ENCODE peak calls at places on chromosomes 16 and 17, in six cellular contexts. G is endothelial cell of umbilical vein; D is CD8-positive, alpha-beta T cell; I is right lobe of liver; M is left ventricle myocardium inferior; P is heart right ventricle. K is an unnamed sample.

GRCh38 chr16:79589495-79590134 is 10.9 kb downstream of the MAF start:
- DNase-seq in I (no peak), M (peak; percentile 22), G (no peak), P (peak; percentile 17), D (no peak), K (no peak)

GRCh38 chr16:85309656-85310587 is 197.7 kb upstream of the CIBAR2 start:
- DNase-seq in D (peak; percentile 41), M (peak; percentile 48), I (no peak), G (no peak), P (peak; percentile 52), K (peak; percentile 87)

GRCh38 chr17:81309859-81310839 is 15.0 kb upstream of the SLC38A10 start:
- DNase-seq in D (peak; percentile 9), P (no peak), I (no peak), M (no peak), G (no peak), K (no peak)

GRCh38 chr16:77169650-77170236 is 21.2 kb upstream of the MON1B start:
- DNase-seq in I (no peak), D (no peak), P (no peak), G (peak; percentile 36), M (no peak), K (peak; percentile 43)

GRCh38 chr17:19411641-19412040 is 609 bp downstream of the RNF112 start:
- DNase-seq in G (no peak), D (no peak), M (no peak), I (no peak), P (no peak), K (peak; percentile 46)

GRCh38 chr17:39607851-39608130 is at the start of gene NEUROD2:
- DNase-seq in D (no peak), I (no peak), G (no peak), P (no peak), M (no peak), K (no peak)

GRCh38 chr17:56373981-56374380 is 219.5 kb upstream of the NOG start:
- DNase-seq in M (no peak), P (no peak), D (no peak), G (no peak), I (no peak), K (no peak)

GRCh38 chr17:8375738-8376259 is 705 bp downstream of the KRABD2 start:
- DNase-seq in P (no peak), G (no peak), I (no peak), D (no peak), M (no peak), K (no peak)

GRCh38 chr17:30393491-30393890 is 14.8 kb downstream of the CPD start:
- DNase-seq in D (no peak), I (no peak), P (no peak), G (no peak), M (no peak), K (no peak)

GRCh38 chr17:32739722-32740121 is 137.2 kb downstream of the MYO1D start:
- DNase-seq in M (no peak), P (no peak), I (no peak), G (no peak), D (no peak), K (no peak)

GRCh38 chr17:3965123-3965800 is 1.0 kb upstream of the ATP2A3 start:
- DNase-seq in P (peak; percentile 60), G (no peak), M (peak; percentile 59), I (peak; percentile 74), D (peak; percentile 73), K (no peak)

GRCh38 chr16:30636599-30636998 is 14.2 kb upstream of the PRR14 start:
- DNase-seq in I (no peak), G (no peak), P (no peak), M (no peak), D (no peak), K (no peak)

GRCh38 chr16:53713403-53714013 is 9.6 kb downstream of the FTO start:
- DNase-seq in P (no peak), I (no peak), M (no peak), D (no peak), G (no peak), K (no peak)

GRCh38 chr16:82414476-82414875 is 212.3 kb upstream of the CDH13 start:
- DNase-seq in I (no peak), P (no peak), G (no peak), D (no peak), M (no peak), K (no peak)

GRCh38 chr16:56263711-56264608 is 72.7 kb downstream of the GNAO1 start:
- DNase-seq in I (peak; percentile 89), G (no peak), M (peak; percentile 34), P (peak; percentile 46), D (no peak), K (peak; percentile 91)

GRCh38 chr16:19135896-19136438 is 22.2 kb downstream of the ITPRIPL2 start:
- DNase-seq in M (peak; percentile 43), G (no peak), D (no peak), P (peak; percentile 45), I (no peak), K (no peak)

GRCh38 chr16:58197314-58198012 is 443 bp downstream of the CSNK2A2 start:
- DNase-seq in G (no peak), I (no peak), P (peak; percentile 15), M (no peak), D (no peak), K (no peak)

GRCh38 chr17:40510328-40510648 is 8.9 kb upstream of the TNS4 start:
- DNase-seq in D (no peak), I (no peak), M (no peak), G (no peak), P (no peak), K (no peak)

GRCh38 chr17:81460856-81461460 is 51.6 kb downstream of the ACTG1 start:
- DNase-seq in M (peak; percentile 30), P (no peak), G (no peak), D (no peak), I (no peak), K (no peak)

GRCh38 chr17:17104494-17104893 is 62.2 kb downstream of the MPRIP start:
- DNase-seq in I (no peak), M (peak; percentile 13), P (no peak), D (no peak), G (no peak), K (peak; percentile 63)

GRCh38 chr17:45320931-45321461 is 4.2 kb upstream of the MAP3K14 start:
- DNase-seq in P (no peak), D (no peak), G (peak; percentile 89), I (no peak), M (no peak), K (no peak)

GRCh38 chr16:84150926-84151325 is 5.8 kb downstream of the DNAAF1 start:
- DNase-seq in D (no peak), I (no peak), P (no peak), G (no peak), M (no peak), K (no peak)

GRCh38 chr17:58308173-58308984 is 20.2 kb downstream of the TSPOAP1 start:
- DNase-seq in G (no peak), M (no peak), D (no peak), I (peak; percentile 58), P (no peak), K (no peak)
- TF ChIP-seq CTCF in G (peak; percentile 63), M (peak; percentile 37), D (no peak), I (no peak), P (peak; percentile 27), K (no peak)

GRCh38 chr16:676565-677297 is 1.3 kb downstream of the RHBDL1 start:
- DNase-seq in D (peak; percentile 62), I (no peak), M (no peak), P (no peak), G (no peak), K (no peak)

GRCh38 chr16:675884-676564 is 553 bp downstream of the RHBDL1 start:
- DNase-seq in I (no peak), D (no peak), M (no peak), G (no peak), P (no peak), K (no peak)

GRCh38 chr16:678858-679807 is 1.1 kb upstream of the STUB1 start:
- DNase-seq in G (peak; percentile 49), M (peak; percentile 76), I (peak; percentile 89), P (peak; percentile 82), D (peak; percentile 53), K (peak; percentile 70)

GRCh38 chr16:678209-678857 is 1.9 kb upstream of the STUB1 start:
- DNase-seq in G (no peak), M (no peak), P (no peak), D (no peak), I (peak; percentile 72), K (no peak)

DNA sequence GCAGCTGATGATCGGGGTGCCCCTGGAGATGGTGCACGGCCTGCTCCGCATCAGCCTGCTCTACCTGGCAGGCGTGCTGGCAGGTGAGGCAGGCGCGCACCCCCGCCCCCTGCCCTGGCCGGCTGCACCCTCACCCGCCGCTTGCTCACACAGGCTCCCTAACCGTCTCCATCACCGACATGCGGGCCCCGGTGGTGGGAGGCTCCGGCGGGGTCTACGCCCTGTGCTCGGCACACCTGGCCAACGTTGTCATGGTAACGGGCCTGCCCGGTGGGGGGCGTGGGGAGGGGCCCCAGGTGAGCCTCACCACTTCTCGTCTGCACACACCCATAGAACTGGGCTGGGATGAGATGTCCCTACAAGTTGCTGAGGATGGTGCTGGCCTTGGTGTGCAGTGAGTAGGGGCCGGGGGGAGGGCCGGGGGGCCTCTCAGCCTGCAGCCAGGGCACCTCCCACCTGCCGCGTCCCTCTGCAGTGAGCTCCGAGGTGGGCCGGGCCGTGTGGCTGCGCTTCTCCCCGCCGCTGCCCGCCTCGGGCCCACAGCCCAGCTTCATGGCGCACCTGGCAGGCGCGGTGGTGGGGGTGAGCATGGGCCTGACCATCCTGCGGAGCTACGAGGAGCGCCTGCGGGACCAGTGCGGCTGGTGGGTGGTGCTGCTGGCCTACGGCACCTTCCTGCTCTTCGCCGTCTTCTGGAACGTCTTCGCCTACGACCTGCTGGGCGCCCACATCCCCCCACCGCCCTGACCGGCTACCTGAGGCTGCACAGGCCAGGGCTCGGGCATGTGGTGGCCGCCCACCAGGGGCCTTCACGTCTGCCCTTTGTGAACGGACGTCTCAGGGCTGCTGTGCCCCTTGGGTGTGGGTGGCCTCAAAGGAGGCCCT is 2.1 kb downstream of the RHBDL1 start:
- DNase-seq in M (no peak), D (no peak), I (no peak), G (no peak), P (no peak), K (no peak)
- H3K4me3 ChIP-seq in M (no peak overlapping the region), D (no peak overlapping the region), I (no peak overlapping the region), G (no peak overlapping the region), P (no peak overlapping the region), K (no peak overlapping the region)

DNA sequence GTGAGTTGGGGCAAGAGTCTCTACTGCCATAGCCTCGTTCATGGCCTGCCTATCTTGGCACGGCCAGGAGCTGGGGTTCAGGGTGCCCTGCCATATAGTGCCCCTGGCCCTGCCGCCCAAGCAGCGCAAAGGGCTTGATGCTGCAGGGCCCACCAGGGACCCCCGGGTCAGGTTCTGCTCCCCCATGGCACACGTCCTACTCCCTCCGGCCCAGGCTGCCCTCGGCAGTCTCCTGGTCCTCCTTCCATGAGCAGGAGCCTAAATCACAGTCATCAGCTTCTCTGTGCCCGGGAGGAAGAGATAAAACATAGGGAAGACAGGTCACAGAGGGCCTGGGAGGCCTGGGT is 55.9 kb upstream of the MTSS2 start:
- DNase-seq in P (no peak), G (no peak), D (no peak), M (no peak), I (no peak), K (no peak)
- H3K27ac ChIP-seq in P (no peak overlapping the region), G (no peak overlapping the region), D (no peak overlapping the region), M (no peak overlapping the region), I (no peak overlapping the region), K (no peak overlapping the region)

GRCh38 chr16:6362321-6362720 is 970.3 kb upstream of the RBFOX1 start:
- DNase-seq in M (no peak), P (no peak), I (no peak), D (no peak), G (no peak), K (no peak)

GRCh38 chr16:6356881-6357280 is 975.8 kb upstream of the RBFOX1 start:
- DNase-seq in D (no peak), M (no peak), I (no peak), P (no peak), G (no peak), K (no peak)

GRCh38 chr16:6363891-6364607 is 968.6 kb upstream of the RBFOX1 start:
- DNase-seq in D (no peak), I (no peak), M (no peak), P (no peak), G (no peak), K (no peak)

GRCh38 chr16:6360641-6361040 is 972.0 kb upstream of the RBFOX1 start:
- DNase-seq in D (no peak), M (no peak), P (no peak), G (no peak), I (no peak), K (no peak)
- TF ChIP-seq CTCF in D (no peak), M (no peak), P (no peak), G (no peak), I (no peak), K (no peak)

K was measured in dorsolateral prefrontal cortex.